ENCODE peak calls at places on chromosome 7, in eight cellular contexts. I, X, Q, P, U, K, C and S are unnamed samples.

GRCh38 chr7:106071999-106072714 is 40.0 kb downstream of the SYPL1 start:
- DNase-seq in Q (no peak), K (peak), X (no peak), I (no peak), C (no peak), U (no peak), P (peak), S (no peak)

GRCh38 chr7:121624922-121625321 is 228.8 kb upstream of the FAM3C start:
- DNase-seq in Q (no peak), P (no peak), C (no peak), U (no peak), I (no peak), X (no peak), K (no peak), S (no peak)

GRCh38 chr7:68787586-68787985 is 810.7 kb upstream of the AUTS2 start:
- DNase-seq in P (no peak), Q (peak), I (no peak), X (no peak), U (no peak), C (no peak), K (no peak), S (no peak)

GRCh38 chr7:34653787-34654186 is 4.2 kb upstream of the NPSR1 start:
- DNase-seq in K (no peak), C (no peak), I (no peak), U (no peak), X (no peak), Q (no peak), P (no peak), S (no peak)

GRCh38 chr7:68433462-68433861 is 1164.8 kb upstream of the AUTS2 start:
- DNase-seq in P (no peak), X (no peak), Q (no peak), I (no peak), C (no peak), U (no peak), K (no peak), S (no peak)

GRCh38 chr7:157866525-157866924 is 529.7 kb downstream of the DNAJB6 start:
- DNase-seq in U (no peak), C (no peak), X (no peak), K (no peak), I (no peak), Q (no peak), P (no peak), S (no peak)

GRCh38 chr7:69674701-69675182 is 76.5 kb downstream of the AUTS2 start:
- DNase-seq in X (no peak), I (no peak), C (peak), P (no peak), K (no peak), U (no peak), Q (no peak), S (no peak)

GRCh38 chr7:53500076-53500475 is 464.6 kb downstream of the POM121L12 start:
- DNase-seq in C (no peak), P (peak), U (no peak), I (no peak), Q (no peak), K (no peak), X (no peak), S (no peak)

GRCh38 chr7:129799350-129799955 is 153.3 kb downstream of the UBE2H start:
- DNase-seq in I (no peak), P (no peak), Q (no peak), U (no peak), X (no peak), C (no peak), K (no peak), S (no peak)

GRCh38 chr7:128704909-128705308 is 32.8 kb downstream of the GARIN1A start:
- DNase-seq in K (no peak), P (no peak), I (no peak), C (no peak), U (no peak), X (no peak), Q (no peak), S (no peak)

GRCh38 chr7:30678805-30679204 is 3.5 kb downstream of the CRHR2 start:
- DNase-seq in P (no peak), U (no peak), K (no peak), I (no peak), Q (peak), X (no peak), C (no peak), S (no peak)

GRCh38 chr7:112064627-112065385 is 141.4 kb downstream of the DOCK4 start:
- DNase-seq in Q (no peak), U (no peak), X (no peak), C (no peak), K (no peak), P (no peak), I (no peak), S (no peak)

GRCh38 chr7:97639036-97639435 is 92.8 kb upstream of the TAC1 start:
- DNase-seq in Q (no peak), P (peak), U (no peak), C (no peak), X (no peak), K (no peak), I (no peak), S (no peak)

GRCh38 chr7:19119901-19120486 is 2.6 kb upstream of the TWIST1 start:
- DNase-seq in X (no peak), Q (peak), U (no peak), I (no peak), K (no peak), C (no peak), P (no peak), S (no peak)

GRCh38 chr7:137480824-137481365 is 137.4 kb upstream of the PTN start:
- DNase-seq in U (no peak), I (no peak), C (no peak), X (no peak), Q (no peak), K (no peak), P (no peak), S (no peak)

GRCh38 chr7:54898659-54899340 is 120.0 kb upstream of the EGFR start:
- DNase-seq in U (no peak), Q (no peak), K (no peak), C (no peak), P (no peak), I (peak), X (no peak), S (no peak)

GRCh38 chr7:116273283-116273917 is 63.1 kb downstream of the TES start:
- DNase-seq in I (no peak), Q (no peak), K (no peak), C (no peak), P (peak), X (peak), U (no peak), S (no peak)

GRCh38 chr7:27156508-27156898 is at the start of gene HOXA7:
- DNase-seq in P (no peak), C (no peak), I (peak), K (no peak), X (peak), Q (peak), U (no peak), S (no peak)

GRCh38 chr7:98210513-98211220 is 572 bp upstream of the BHLHA15 start:
- DNase-seq in K (peak), C (no peak), U (no peak), I (no peak), P (no peak), X (no peak), Q (peak), S (no peak)

GRCh38 chr7:152683297-152683696 is 7.4 kb upstream of the XRCC2 start:
- DNase-seq in I (no peak), U (no peak), P (no peak), K (no peak), Q (no peak), C (no peak), X (no peak), S (no peak)

GRCh38 chr7:85840532-85840931 is 653.7 kb upstream of the SEMA3D start:
- DNase-seq in C (no peak), K (no peak), I (no peak), Q (no peak), U (no peak), X (no peak), P (no peak), S (no peak)

GRCh38 chr7:48090095-48090805 is 1.2 kb downstream of the UPP1 start:
- DNase-seq in U (no peak), I (peak), X (no peak), P (no peak), K (peak), C (no peak), Q (peak), S (peak)
- H3K4me3 ChIP-seq in U (peak), I (peak), X (peak), P (peak), K (peak), C (peak), Q (peak), S (peak)

GRCh38 chr7:87600130-87601124 is at the start of gene ABCB1:
- DNase-seq in I (peak), U (peak), P (peak), Q (peak), X (peak), C (peak), K (peak), S (peak)

GRCh38 chr7:87598234-87599009 is 2.3 kb downstream of the ABCB1 start:
- DNase-seq in P (no peak), U (no peak), I (no peak), Q (no peak), C (peak), X (no peak), K (no peak), S (no peak)

GRCh38 chr7:87596136-87596535 is 4.5 kb downstream of the ABCB1 start:
- DNase-seq in P (no peak), X (no peak), I (no peak), C (no peak), Q (no peak), K (no peak), U (no peak), S (no peak)

GRCh38 chr7:87596696-87597095 is 4.0 kb downstream of the ABCB1 start:
- DNase-seq in I (no peak), P (no peak), K (no peak), C (no peak), X (no peak), Q (no peak), U (no peak), S (no peak)

DNA sequence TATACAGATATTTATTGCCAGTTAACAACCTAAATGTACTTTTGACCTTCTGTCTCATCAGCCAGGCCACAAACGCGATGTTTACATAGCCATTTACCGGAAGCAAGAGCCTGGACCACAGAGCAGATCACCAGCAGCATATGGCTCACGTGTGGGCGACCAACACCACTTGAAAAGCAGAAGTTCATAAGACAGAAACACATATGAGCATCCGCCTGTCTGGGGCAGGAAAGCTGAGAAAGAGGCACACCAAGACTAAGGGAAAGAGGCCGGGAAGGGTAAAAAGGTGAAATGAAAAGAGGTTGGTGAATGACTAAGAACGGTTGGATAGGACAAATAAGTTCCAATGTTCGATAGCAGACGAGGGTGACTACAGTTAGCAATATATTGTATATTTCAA is 1.3 kb downstream of the ABCB1 start:
- DNase-seq in U (peak), Q (no peak), X (no peak), C (peak), P (no peak), I (no peak), K (no peak), S (peak)
- H3K4me3 ChIP-seq in U (peak), Q (no peak), X (no peak), C (no peak), P (no peak), I (no peak), K (no peak), S (peak)

GRCh38 chr7:103150192-103150591 is 1.3 kb upstream of the NAPEPLD start:
- DNase-seq in Q (no peak), I (no peak), U (no peak), C (peak), P (peak), X (no peak), K (peak), S (no peak)

GRCh38 chr7:103148131-103148993 is 537 bp downstream of the NAPEPLD start:
- DNase-seq in X (no peak), Q (no peak), K (no peak), U (no peak), P (peak), C (peak), I (no peak), S (no peak)

GRCh38 chr7:103154042-103154441 is 5.1 kb upstream of the NAPEPLD start:
- DNase-seq in I (no peak), K (no peak), X (no peak), P (no peak), C (no peak), U (no peak), Q (no peak), S (no peak)

GRCh38 chr7:103149808-103150180 is 895 bp upstream of the NAPEPLD start:
- DNase-seq in K (no peak), I (no peak), X (no peak), C (no peak), P (peak), U (no peak), Q (no peak), S (no peak)

GRCh38 chr7:103148994-103149807 is at the start of gene NAPEPLD:
- DNase-seq in X (peak), P (peak), Q (peak), I (peak), C (peak), U (peak), K (peak), S (peak)
- H3K4me3 ChIP-seq in X (peak), P (peak), Q (peak), I (peak), C (peak), U (peak), K (peak), S (peak)

GRCh38 chr7:117873933-117874530 is 791 bp upstream of the CTTNBP2 start:
- DNase-seq in K (no peak), X (no peak), C (no peak), U (no peak), I (no peak), P (no peak), Q (no peak), S (no peak)
- H3K4me3 ChIP-seq in K (peak), X (peak), C (no peak), U (no peak), I (peak), P (peak), Q (peak), S (peak)

GRCh38 chr7:1649751-1650326 is 20.2 kb upstream of the ELFN1 start:
- DNase-seq in C (no peak), I (no peak), U (no peak), P (no peak), Q (no peak), K (no peak), X (no peak), S (peak)

GRCh38 chr7:1647961-1648631 is 22.0 kb upstream of the ELFN1 start:
- DNase-seq in Q (no peak), C (no peak), X (no peak), U (no peak), P (no peak), K (peak), I (peak), S (peak)

GRCh38 chr7:1645071-1646015 is 24.7 kb upstream of the ELFN1 start:
- DNase-seq in U (no peak), P (no peak), I (no peak), K (no peak), Q (no peak), X (no peak), C (no peak), S (peak)

GRCh38 chr7:1646391-1646790 is 23.7 kb upstream of the ELFN1 start:
- DNase-seq in C (no peak), X (no peak), U (no peak), Q (no peak), I (no peak), K (no peak), P (no peak), S (peak)

GRCh38 chr7:1646957-1647891 is 22.9 kb upstream of the ELFN1 start:
- DNase-seq in U (no peak), K (no peak), Q (no peak), C (no peak), X (no peak), I (peak), P (no peak), S (peak)
- H3K4me3 ChIP-seq in U (no peak), K (no peak), Q (no peak), C (no peak), X (no peak), I (peak), P (no peak), S (no peak)

GRCh38 chr7:73307436-73307835 is 1.2 kb downstream of the NSUN5 start:
- DNase-seq in P (no peak), K (no peak), U (no peak), C (no peak), X (no peak), I (no peak), Q (no peak), S (no peak)

GRCh38 chr7:73303546-73303945 is 5.1 kb downstream of the NSUN5 start:
- DNase-seq in Q (no peak), K (no peak), C (no peak), X (no peak), P (no peak), I (no peak), U (no peak), S (no peak)

GRCh38 chr7:73304071-73304470 is 4.6 kb downstream of the NSUN5 start:
- DNase-seq in Q (no peak), I (no peak), X (no peak), U (no peak), P (no peak), K (no peak), C (no peak), S (no peak)

GRCh38 chr7:73308665-73309214 is at the start of gene NSUN5:
- DNase-seq in I (peak), P (peak), X (peak), Q (peak), U (peak), C (peak), K (peak), S (peak)

GRCh38 chr7:73308074-73308664 is 457 bp downstream of the NSUN5 start:
- DNase-seq in C (peak), U (no peak), K (no peak), P (peak), I (no peak), X (no peak), Q (peak), S (no peak)
- H3K4me3 ChIP-seq in C (peak), U (peak), K (peak), P (peak), I (peak), X (peak), Q (peak), S (peak)

GRCh38 chr7:141074162-141074989 is 512 bp downstream of the TMEM178B start:
- DNase-seq in P (no peak), I (peak), U (no peak), Q (peak), X (no peak), C (peak), K (peak), S (no peak)
- H3K4me3 ChIP-seq in P (peak), I (peak), U (peak), Q (peak), X (peak), C (peak), K (peak), S (peak)